ENCODE peak calls at places on chromosomes 1 and 21, in eight cellular contexts. B is GM13976; O is spleen; I is stimulated activated CD4-positive, alpha-beta T cell treated with anti-CD3 and anti-CD28 coated beads, Interleukin-12 subunit alpha, Interleukin-12 subunit beta, amount 100 ng/mL, for 4 hours; G is kidney epithelial cell; D is non-pigmented ciliary epithelial cell; R is psoas muscle; Y is naive thymus-derived CD8-positive, alpha-beta T cell. J is an unnamed sample.

GRCh38 chr1:222912730-222913129 is 97.9 kb downstream of the DISP1 start:
- DNase-seq in D (peak), G (no peak), I (no peak), B (no peak), R (no peak), Y (no peak), O (no peak), J (no peak)

GRCh38 chr1:81345110-81345509 is 455.6 kb upstream of the ADGRL2 start:
- DNase-seq in B (no peak), G (no peak), D (no peak), R (no peak), I (no peak), O (no peak), Y (no peak), J (no peak)

GRCh38 chr1:47181095-47181954 is 8.5 kb downstream of the PDZK1IP1 start:
- DNase-seq in G (no peak), R (no peak), I (no peak), O (peak), Y (no peak), D (no peak), B (no peak), J (no peak)

GRCh38 chr1:222064388-222065201 is 322.7 kb upstream of the DUSP10 start:
- DNase-seq in G (no peak), R (no peak), I (no peak), Y (no peak), B (no peak), O (no peak), D (peak), J (no peak)

GRCh38 chr1:15354580-15354965 is 55.1 kb upstream of the EFHD2 start:
- DNase-seq in Y (no peak), O (no peak), D (no peak), R (no peak), I (no peak), B (no peak), G (no peak), J (no peak)

GRCh38 chr1:162070825-162071224 is 1.3 kb downstream of the NOS1AP start:
- DNase-seq in I (no peak), Y (no peak), O (no peak), D (no peak), R (no peak), B (no peak), G (no peak), J (no peak)

GRCh38 chr1:22418352-22418751 is 33.3 kb upstream of the ZBTB40 start:
- DNase-seq in O (no peak), I (no peak), B (no peak), Y (no peak), G (no peak), D (no peak), R (no peak), J (no peak)

GRCh38 chr1:74504125-74505065 is 8.0 kb downstream of the LRRC53 start:
- DNase-seq in G (no peak), O (no peak), I (peak), Y (no peak), R (no peak), B (peak), D (no peak), J (peak)

GRCh38 chr1:23958810-23959460 is 693 bp upstream of the PNRC2 start:
- DNase-seq in R (peak), O (peak), G (peak), Y (peak), D (peak), B (peak), I (peak), J (peak)

GRCh38 chr1:90494748-90495282 is 222.3 kb downstream of the BARHL2 start:
- DNase-seq in G (no peak), B (no peak), O (no peak), I (no peak), R (no peak), Y (no peak), D (no peak), J (no peak)

GRCh38 chr1:93255222-93256079 is 74.9 kb downstream of the CCDC18 start:
- DNase-seq in G (no peak), Y (no peak), I (no peak), D (peak), B (no peak), O (no peak), R (no peak), J (no peak)

GRCh38 chr1:243731974-243732373 is 118.1 kb downstream of the AKT3 start:
- DNase-seq in G (no peak), R (no peak), O (no peak), B (no peak), I (no peak), Y (no peak), D (no peak), J (no peak)

GRCh38 chr1:156439771-156440183 is 60.8 kb downstream of the MEF2D start:
- DNase-seq in Y (no peak), R (no peak), O (no peak), D (no peak), B (no peak), I (no peak), G (no peak), J (no peak)

GRCh38 chr1:147452809-147453208 is 88.5 kb upstream of the BCL9 start:
- DNase-seq in D (no peak), I (no peak), O (no peak), Y (no peak), B (no peak), G (no peak), R (no peak), J (no peak)

GRCh38 chr1:109248797-109249629 is at the start of gene CELSR2:
- DNase-seq in O (peak), B (peak), I (peak), D (no peak), Y (peak), R (peak), G (no peak), J (peak)

GRCh38 chr21:37945036-37945435 is 28.8 kb upstream of the KCNJ6 start:
- DNase-seq in G (no peak), D (no peak), B (no peak), Y (no peak), I (no peak), R (no peak), O (no peak), J (no peak)

GRCh38 chr1:64664287-64664686 is 80.6 kb upstream of the RAVER2 start:
- DNase-seq in D (no peak), Y (no peak), G (no peak), I (no peak), O (no peak), B (no peak), R (no peak), J (no peak)

GRCh38 chr1:23796466-23797271 is 3.9 kb downstream of the GALE start:
- DNase-seq in Y (no peak), O (peak), R (no peak), D (no peak), G (no peak), I (no peak), B (no peak), J (no peak)

GRCh38 chr21:43370888-43371570 is 55.9 kb downstream of the SIK1 start:
- DNase-seq in O (no peak), B (no peak), G (no peak), D (no peak), R (no peak), I (no peak), Y (no peak), J (no peak)

GRCh38 chr1:50967416-50968020 is 2.5 kb upstream of the CDKN2C start:
- DNase-seq in G (no peak), D (no peak), R (no peak), I (no peak), O (no peak), B (peak), Y (no peak), J (no peak)

GRCh38 chr1:226526801-226527595 is 21.6 kb upstream of the STUM start:
- DNase-seq in I (no peak), G (no peak), R (peak), Y (no peak), B (no peak), O (no peak), D (no peak), J (peak)

GRCh38 chr1:178086294-178087255 is 7.3 kb upstream of the RASAL2 start:
- DNase-seq in I (no peak), O (no peak), D (no peak), G (no peak), B (no peak), R (no peak), Y (no peak), J (no peak)

GRCh38 chr1:49102752-49103151 is 326.1 kb upstream of the BEND5 start:
- DNase-seq in R (no peak), Y (no peak), O (no peak), I (no peak), G (peak), B (no peak), D (peak), J (no peak)

GRCh38 chr1:156897078-156897825 is 3.7 kb downstream of the PEAR1 start:
- DNase-seq in R (no peak), O (no peak), D (no peak), Y (no peak), G (peak), I (no peak), B (no peak), J (peak)

GRCh38 chr1:116019653-116020253 is 43.4 kb downstream of the SLC22A15 start:
- DNase-seq in G (no peak), O (no peak), B (no peak), I (no peak), R (no peak), Y (no peak), D (no peak), J (no peak)

J was measured in right cardiac atrium.